ENCODE peak calls at places on chromosomes 6 and 20, in four cellular contexts. A is foreskin fibroblast, P is GM13976, D is mesothelial cell of epicardium. X is an unnamed sample.

GRCh38 chr20:9600562-9600961 is 86.2 kb downstream of the LAMP5 start:
- DNase-seq in D (no peak), P (no peak), A (no peak), X (no peak)

GRCh38 chr6:8539446-8539845 is 104.1 kb upstream of the SLC35B3 start:
- DNase-seq in P (peak), A (no peak), D (no peak), X (no peak)

GRCh38 chr6:161001421-161001820 is 9.9 kb downstream of the MAP3K4 start:
- DNase-seq in A (no peak), P (no peak), D (no peak), X (no peak)

GRCh38 chr6:112203577-112204349 is 50.6 kb downstream of the LAMA4 start:
- DNase-seq in D (no peak), P (no peak), A (peak), X (no peak)

GRCh38 chr20:39258253-39258652 is 296.1 kb downstream of the DHX35 start:
- DNase-seq in D (no peak), A (no peak), P (no peak), X (no peak)

GRCh38 chr6:97591955-97592354 is 308.9 kb upstream of the MMS22L start:
- DNase-seq in P (no peak), D (no peak), A (no peak), X (no peak)

GRCh38 chr6:5214570-5215052 is 46.1 kb downstream of the LYRM4 start:
- DNase-seq in P (no peak), A (peak), D (peak), X (peak)

GRCh38 chr6:117919775-117920492 is 12.9 kb downstream of the SLC35F1 start:
- DNase-seq in P (no peak), A (no peak), D (no peak), X (no peak)

GRCh38 chr6:77926198-77926752 is 273.4 kb downstream of the MEI4 start:
- DNase-seq in D (no peak), P (no peak), A (no peak), X (no peak)

GRCh38 chr6:9085054-9085746 is 649.9 kb upstream of the SLC35B3 start:
- DNase-seq in D (no peak), P (no peak), A (peak), X (no peak)

GRCh38 chr6:148422085-148422484 is 79.4 kb downstream of the SASH1 start:
- DNase-seq in D (no peak), P (no peak), A (no peak), X (no peak)

DNA sequence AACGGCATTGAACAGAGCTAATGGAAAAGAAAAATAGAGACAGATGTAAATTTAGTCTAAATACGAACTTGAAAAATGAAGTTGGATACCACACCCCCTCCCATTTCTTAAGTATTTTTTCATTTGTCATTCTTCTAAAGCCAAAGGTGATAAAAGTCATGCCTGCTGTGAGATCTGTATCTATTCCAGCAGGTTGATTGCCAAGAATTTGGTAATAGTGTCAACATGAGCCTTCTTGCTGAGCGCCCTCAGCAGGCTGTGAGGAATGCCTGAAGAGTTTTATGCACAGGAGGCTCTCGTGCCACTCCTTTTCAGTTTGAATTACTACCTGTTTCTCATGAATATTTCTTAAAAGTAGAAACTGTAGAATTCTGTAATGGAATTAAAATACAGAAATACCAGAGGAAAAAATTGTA is 165.4 kb downstream of the QKI start:
- DNase-seq in P (no peak), A (no peak), D (no peak), X (no peak)
- TF ChIP-seq CTCF in P (no peak), A (no peak), D (no peak), X (peak)

GRCh38 chr6:33417903-33418689 is at the start of gene CUTA:
- DNase-seq in A (peak), P (peak), D (peak), X (peak)
- TF ChIP-seq CTCF in A (peak), P (peak), D (peak), X (peak)

GRCh38 chr20:1700990-1701389 is 43.4 kb upstream of the SIRPG start:
- DNase-seq in P (no peak), D (no peak), A (no peak), X (no peak)
- TF ChIP-seq CTCF in P (no peak), D (no peak), A (no peak), X (no peak)

GRCh38 chr6:141261672-141262060 is 871.1 kb upstream of the GJE1 start:
- DNase-seq in A (no peak), D (no peak), P (no peak), X (no peak)

GRCh38 chr6:141260627-141261015 is 872.1 kb upstream of the GJE1 start:
- DNase-seq in A (no peak), D (no peak), P (no peak), X (no peak)

GRCh38 chr6:141259832-141260231 is 872.9 kb upstream of the GJE1 start:
- DNase-seq in A (no peak), D (no peak), P (no peak), X (no peak)

GRCh38 chr6:141258516-141258915 is 874.2 kb upstream of the GJE1 start:
- DNase-seq in P (no peak), A (no peak), D (no peak), X (no peak)

DNA sequence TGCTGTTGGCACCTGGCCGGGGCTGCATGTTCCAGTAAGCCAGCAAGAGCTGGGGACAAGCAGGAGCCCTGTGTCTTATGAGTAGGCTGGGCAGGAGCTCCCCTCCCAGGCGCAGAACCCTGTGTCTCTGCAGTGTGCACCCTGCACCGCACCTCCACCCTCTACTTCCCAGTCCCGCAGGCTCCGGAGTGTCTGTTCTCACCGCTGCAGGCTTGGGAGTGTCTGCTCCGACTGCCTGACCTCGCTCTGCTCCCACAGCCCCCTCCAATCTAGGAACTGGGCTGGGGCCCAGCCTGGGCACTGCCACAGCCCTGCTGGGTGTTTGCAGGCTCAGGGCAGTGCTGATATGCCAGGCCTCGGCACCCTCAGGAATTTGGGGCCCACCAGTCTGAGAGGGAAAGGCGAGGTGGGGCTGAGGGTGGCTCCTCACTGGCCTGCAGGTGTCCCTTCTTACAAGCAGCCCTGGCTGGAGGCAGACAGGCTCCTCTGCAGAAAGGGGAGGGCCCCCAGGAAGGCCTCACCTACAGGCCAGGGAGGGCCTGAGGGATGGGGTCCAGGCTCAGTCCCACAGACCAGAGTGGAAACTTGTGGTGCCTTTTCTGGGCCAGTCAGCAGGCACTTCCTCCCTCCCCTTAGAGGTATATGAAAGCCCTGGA is 871.6 kb upstream of the GJE1 start:
- DNase-seq in A (no peak), P (no peak), D (no peak), X (no peak)
- TF ChIP-seq CTCF in A (no peak), P (no peak), D (no peak), X (no peak)

GRCh38 chr6:31728767-31729514 is at the start of gene DDAH2:
- DNase-seq in P (no peak), A (no peak), D (no peak), X (no peak)
- TF ChIP-seq CTCF in P (no peak), A (no peak), D (no peak), X (no peak)